ENCODE peak calls at places on chromosomes 11 and 22, in four cellular contexts. One of them, this sample, is unnamed.

GRCh38 chr22:34847072-34847471 is 218.9 kb upstream of the ISX start:
- DNase-seq in pancreas: no peak
- DNase-seq in Peyer's patch: no peak
- DNase-seq in CD8-positive, alpha-beta T cell: no peak
- DNase-seq in this sample: no peak

GRCh38 chr22:27489265-27489675 is 312.3 kb downstream of the MN1 start:
- DNase-seq in CD8-positive, alpha-beta T cell: no peak
- DNase-seq in pancreas: peak
- DNase-seq in Peyer's patch: peak
- DNase-seq in this sample: no peak

GRCh38 chr22:45504703-45505341 is 2.1 kb downstream of the FBLN1 start:
- DNase-seq in Peyer's patch: no peak
- DNase-seq in pancreas: no peak
- DNase-seq in CD8-positive, alpha-beta T cell: no peak
- DNase-seq in this sample: no peak

GRCh38 chr11:77299528-77299993 is 1.9 kb downstream of the GDPD4 start:
- DNase-seq in pancreas: no peak
- DNase-seq in CD8-positive, alpha-beta T cell: no peak
- DNase-seq in Peyer's patch: peak
- DNase-seq in this sample: no peak

GRCh38 chr22:19868773-19869471 is 14.2 kb upstream of the GNB1L start:
- DNase-seq in Peyer's patch: peak
- DNase-seq in pancreas: peak
- DNase-seq in CD8-positive, alpha-beta T cell: no peak
- DNase-seq in this sample: no peak

GRCh38 chr11:113462830-113463229 is 12.4 kb downstream of the DRD2 start:
- DNase-seq in pancreas: no peak
- DNase-seq in Peyer's patch: no peak
- DNase-seq in CD8-positive, alpha-beta T cell: no peak
- DNase-seq in this sample: no peak

GRCh38 chr11:8070417-8071101 is 10.5 kb upstream of the TUB start:
- DNase-seq in CD8-positive, alpha-beta T cell: no peak
- DNase-seq in pancreas: no peak
- DNase-seq in Peyer's patch: peak
- DNase-seq in this sample: no peak

GRCh38 chr11:126231725-126232459 is 20.3 kb downstream of the FAM118B start:
- DNase-seq in pancreas: no peak
- DNase-seq in Peyer's patch: no peak
- DNase-seq in CD8-positive, alpha-beta T cell: no peak
- DNase-seq in this sample: no peak

GRCh38 chr11:63552921-63553320 is 10.3 kb downstream of the PLAAT2 start:
- DNase-seq in pancreas: no peak
- DNase-seq in Peyer's patch: no peak
- DNase-seq in CD8-positive, alpha-beta T cell: no peak
- DNase-seq in this sample: no peak

GRCh38 chr22:29205260-29205597 is 467 bp upstream of the EMID1 start:
- DNase-seq in Peyer's patch: no peak
- DNase-seq in pancreas: no peak
- DNase-seq in CD8-positive, alpha-beta T cell: no peak
- DNase-seq in this sample: no peak

GRCh38 chr11:36412781-36413383 is 97.2 kb downstream of the TRAF6 start:
- DNase-seq in Peyer's patch: no peak
- DNase-seq in CD8-positive, alpha-beta T cell: no peak
- DNase-seq in pancreas: no peak
- DNase-seq in this sample: no peak

GRCh38 chr11:44978961-44979331 is 28.3 kb upstream of the TP53I11 start:
- DNase-seq in pancreas: peak
- DNase-seq in Peyer's patch: peak
- DNase-seq in CD8-positive, alpha-beta T cell: no peak
- DNase-seq in this sample: no peak

GRCh38 chr22:26476705-26477340 is 6.8 kb downstream of the HPS4 start:
- DNase-seq in CD8-positive, alpha-beta T cell: no peak
- DNase-seq in Peyer's patch: no peak
- DNase-seq in pancreas: no peak
- DNase-seq in this sample: no peak

GRCh38 chr11:11987503-11988022 is 20.9 kb downstream of the DKK3 start:
- DNase-seq in pancreas: no peak
- DNase-seq in Peyer's patch: no peak
- DNase-seq in CD8-positive, alpha-beta T cell: no peak
- DNase-seq in this sample: peak

GRCh38 chr11:110907629-110908028 is 195.4 kb upstream of the ARHGAP20 start:
- DNase-seq in pancreas: no peak
- DNase-seq in Peyer's patch: peak
- DNase-seq in CD8-positive, alpha-beta T cell: no peak
- DNase-seq in this sample: peak

GRCh38 chr22:38067028-38067415 is 9.8 kb downstream of the PICK1 start:
- DNase-seq in Peyer's patch: no peak
- DNase-seq in CD8-positive, alpha-beta T cell: no peak
- DNase-seq in pancreas: no peak
- DNase-seq in this sample: no peak

GRCh38 chr11:409008-409599 is 5.7 kb downstream of the SIGIRR start:
- DNase-seq in pancreas: no peak
- DNase-seq in Peyer's patch: peak
- DNase-seq in CD8-positive, alpha-beta T cell: no peak
- DNase-seq in this sample: no peak

GRCh38 chr11:406796-407650 is 7.8 kb downstream of the SIGIRR start:
- DNase-seq in pancreas: peak
- DNase-seq in CD8-positive, alpha-beta T cell: peak
- DNase-seq in Peyer's patch: peak
- DNase-seq in this sample: peak

GRCh38 chr11:405976-406795 is 8.6 kb downstream of the SIGIRR start:
- DNase-seq in Peyer's patch: peak
- DNase-seq in pancreas: no peak
- DNase-seq in CD8-positive, alpha-beta T cell: no peak
- DNase-seq in this sample: no peak

GRCh38 chr11:408154-409007 is 6.4 kb downstream of the SIGIRR start:
- DNase-seq in CD8-positive, alpha-beta T cell: no peak
- DNase-seq in pancreas: no peak
- DNase-seq in Peyer's patch: peak
- DNase-seq in this sample: no peak

GRCh38 chr11:407651-408080 is 7.1 kb downstream of the SIGIRR start:
- DNase-seq in CD8-positive, alpha-beta T cell: no peak
- DNase-seq in pancreas: no peak
- DNase-seq in Peyer's patch: no peak
- DNase-seq in this sample: peak
- H3K4me3 ChIP-seq in CD8-positive, alpha-beta T cell: peak
- H3K4me3 ChIP-seq in pancreas: no peak
- H3K4me3 ChIP-seq in Peyer's patch: no peak
- H3K4me3 ChIP-seq in this sample: no peak

GRCh38 chr11:13495929-13496328 is at the start of gene PTH:
- DNase-seq in CD8-positive, alpha-beta T cell: no peak
- DNase-seq in Peyer's patch: no peak
- DNase-seq in pancreas: no peak
- DNase-seq in this sample: no peak
- H3K4me3 ChIP-seq in CD8-positive, alpha-beta T cell: no peak
- H3K4me3 ChIP-seq in Peyer's patch: no peak
- H3K4me3 ChIP-seq in pancreas: no peak
- H3K4me3 ChIP-seq in this sample: no peak

GRCh38 chr11:122285021-122285420 is 169.0 kb upstream of the BLID start:
- DNase-seq in Peyer's patch: no peak
- DNase-seq in CD8-positive, alpha-beta T cell: no peak
- DNase-seq in pancreas: no peak
- DNase-seq in this sample: no peak
- H3K4me3 ChIP-seq in Peyer's patch: no peak
- H3K4me3 ChIP-seq in CD8-positive, alpha-beta T cell: no peak
- H3K4me3 ChIP-seq in pancreas: no peak
- H3K4me3 ChIP-seq in this sample: no peak

GRCh38 chr11:125164091-125164421 is 495 bp upstream of the PKNOX2 start:
- DNase-seq in CD8-positive, alpha-beta T cell: no peak
- DNase-seq in Peyer's patch: no peak
- DNase-seq in pancreas: no peak
- DNase-seq in this sample: no peak
- H3K4me3 ChIP-seq in CD8-positive, alpha-beta T cell: no peak
- H3K4me3 ChIP-seq in Peyer's patch: no peak
- H3K4me3 ChIP-seq in pancreas: peak
- H3K4me3 ChIP-seq in this sample: no peak

DNA sequence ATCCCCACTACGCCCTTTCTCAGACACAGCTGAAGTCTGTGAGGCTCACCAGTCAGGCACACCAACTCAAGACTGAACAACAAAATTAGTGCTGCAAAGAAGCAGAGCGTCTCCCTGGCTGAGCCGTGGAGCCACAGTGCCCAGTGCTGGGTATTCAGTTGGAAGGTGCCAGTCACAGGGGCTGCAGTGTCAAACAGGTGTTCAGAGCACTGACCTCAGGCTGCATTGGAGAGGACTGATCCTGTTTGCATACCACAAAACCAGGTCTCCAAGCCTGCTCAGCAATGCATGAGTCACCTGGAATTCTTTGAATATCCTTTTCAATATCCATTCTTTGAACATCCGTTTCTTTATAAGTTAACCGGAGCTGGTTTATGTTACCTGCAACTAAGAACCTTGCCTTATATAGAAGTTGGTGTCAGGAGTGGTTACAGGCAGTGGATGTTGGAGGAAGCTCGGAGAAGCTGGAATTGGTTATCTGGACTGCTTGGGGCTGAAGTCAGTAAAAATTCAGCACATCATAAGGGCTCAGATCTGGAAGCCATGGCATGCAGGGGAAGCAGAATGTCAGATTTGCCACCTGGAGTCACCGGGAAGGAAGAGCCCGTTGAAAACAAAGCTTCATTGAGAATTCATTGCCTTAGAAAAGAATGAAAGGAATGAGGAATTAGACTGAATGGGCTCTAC is 30.3 kb downstream of the PDGFB start:
- DNase-seq in pancreas: peak
- DNase-seq in CD8-positive, alpha-beta T cell: no peak
- DNase-seq in Peyer's patch: no peak
- DNase-seq in this sample: no peak
- H3K4me3 ChIP-seq in pancreas: no peak
- H3K4me3 ChIP-seq in CD8-positive, alpha-beta T cell: no peak
- H3K4me3 ChIP-seq in Peyer's patch: no peak
- H3K4me3 ChIP-seq in this sample: no peak

DNA sequence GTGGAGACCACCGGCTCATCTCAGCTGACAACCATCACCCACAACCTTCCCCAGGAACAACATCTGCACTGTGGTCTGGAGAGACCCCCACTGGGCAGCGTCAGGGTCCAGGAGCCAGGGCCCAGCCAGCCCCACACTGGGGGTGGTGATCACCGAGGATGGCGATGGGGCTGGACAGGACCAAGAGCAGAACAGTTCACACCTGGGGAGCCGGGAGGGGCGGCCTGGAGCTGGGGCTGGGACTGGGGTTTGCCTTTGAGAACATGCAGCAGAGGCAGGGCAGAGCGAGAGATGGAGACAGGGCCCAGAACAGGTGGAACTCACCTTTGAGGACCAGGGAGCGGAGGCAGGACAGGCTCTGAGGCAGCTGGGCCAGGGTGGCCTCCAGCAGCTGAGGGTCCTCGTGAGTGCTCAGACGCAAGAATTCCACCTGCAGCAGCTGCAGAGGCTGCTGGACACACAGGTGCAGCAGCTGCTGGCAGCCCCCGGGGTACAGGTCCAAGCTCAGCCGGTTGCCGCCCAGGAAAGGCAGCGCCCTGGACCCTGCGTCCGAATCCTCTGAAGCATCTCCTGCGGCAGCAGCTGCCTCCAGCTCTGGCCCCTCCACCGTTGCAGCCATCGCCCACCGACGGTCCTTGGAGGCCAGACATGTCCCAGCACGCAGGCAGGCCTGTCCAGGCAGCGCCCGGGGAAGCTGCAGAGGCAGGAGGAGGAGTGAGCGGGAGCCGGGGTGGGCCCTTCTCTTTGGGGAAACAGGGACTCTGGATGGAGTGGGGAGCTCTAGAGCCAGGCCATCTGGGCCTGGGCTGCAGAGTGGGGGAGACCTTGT is 1.0 kb downstream of the PIDD1 start:
- DNase-seq in Peyer's patch: no peak
- DNase-seq in pancreas: no peak
- DNase-seq in CD8-positive, alpha-beta T cell: no peak
- DNase-seq in this sample: no peak
- H3K4me3 ChIP-seq in Peyer's patch: no peak
- H3K4me3 ChIP-seq in pancreas: peak
- H3K4me3 ChIP-seq in CD8-positive, alpha-beta T cell: peak
- H3K4me3 ChIP-seq in this sample: peak

DNA sequence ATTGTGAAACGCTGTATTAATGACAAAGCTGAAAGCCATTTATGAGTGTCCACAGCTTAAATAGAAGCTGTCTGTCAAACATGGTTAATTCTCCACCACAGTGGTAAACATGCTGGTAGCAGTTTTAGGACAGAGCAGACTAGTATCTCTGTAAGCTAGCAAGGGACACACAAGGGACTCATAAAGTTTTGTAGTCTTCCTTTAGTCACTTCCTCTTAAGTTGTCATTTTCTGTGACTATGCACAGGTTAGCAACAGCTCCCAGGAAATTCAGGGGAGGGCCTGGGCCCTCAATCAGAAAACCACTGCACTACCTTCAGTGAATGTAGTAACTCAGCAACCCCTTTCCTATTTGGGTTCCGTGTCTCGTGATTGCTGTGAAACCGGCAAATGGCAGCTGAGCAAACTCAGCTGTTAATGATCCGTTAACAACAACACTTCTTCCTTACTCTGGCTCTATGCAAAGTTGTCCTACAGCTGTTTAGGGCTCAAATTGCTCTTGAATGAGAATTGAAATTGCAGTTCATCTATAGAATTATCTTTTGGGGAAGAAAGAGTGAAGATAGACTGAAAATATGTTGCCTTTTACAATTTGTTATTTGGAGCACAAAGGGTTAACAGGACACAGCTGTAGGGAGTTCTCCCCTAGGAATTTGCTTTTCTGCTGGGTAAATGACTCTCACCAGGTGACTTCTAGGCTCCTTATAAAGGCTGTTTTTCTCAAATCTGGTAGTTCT is at the start of gene MMP26:
- DNase-seq in pancreas: no peak
- DNase-seq in CD8-positive, alpha-beta T cell: no peak
- DNase-seq in Peyer's patch: no peak
- DNase-seq in this sample: no peak
- H3K4me3 ChIP-seq in pancreas: no peak
- H3K4me3 ChIP-seq in CD8-positive, alpha-beta T cell: no peak
- H3K4me3 ChIP-seq in Peyer's patch: no peak
- H3K4me3 ChIP-seq in this sample: no peak

GRCh38 chr22:43398246-43398645 is 13.6 kb upstream of the MPPED1 start:
- DNase-seq in Peyer's patch: no peak
- DNase-seq in pancreas: no peak
- DNase-seq in CD8-positive, alpha-beta T cell: no peak
- DNase-seq in this sample: no peak

GRCh38 chr22:43397766-43398165 is 14.0 kb upstream of the MPPED1 start:
- DNase-seq in Peyer's patch: no peak
- DNase-seq in CD8-positive, alpha-beta T cell: no peak
- DNase-seq in pancreas: no peak
- DNase-seq in this sample: no peak

GRCh38 chr22:43396321-43396933 is 15.4 kb upstream of the MPPED1 start:
- DNase-seq in pancreas: no peak
- DNase-seq in Peyer's patch: no peak
- DNase-seq in CD8-positive, alpha-beta T cell: no peak
- DNase-seq in this sample: no peak

GRCh38 chr22:43395296-43395695 is 16.5 kb upstream of the MPPED1 start:
- DNase-seq in Peyer's patch: no peak
- DNase-seq in pancreas: no peak
- DNase-seq in CD8-positive, alpha-beta T cell: no peak
- DNase-seq in this sample: no peak

GRCh38 chr22:43396934-43397457 is 14.8 kb upstream of the MPPED1 start:
- DNase-seq in pancreas: no peak
- DNase-seq in Peyer's patch: no peak
- DNase-seq in CD8-positive, alpha-beta T cell: no peak
- DNase-seq in this sample: no peak
- H3K4me3 ChIP-seq in pancreas: no peak
- H3K4me3 ChIP-seq in Peyer's patch: no peak
- H3K4me3 ChIP-seq in CD8-positive, alpha-beta T cell: no peak
- H3K4me3 ChIP-seq in this sample: no peak

This sample was measured in CD8-positive, alpha-beta memory T cell.